ENCODE peak calls at places on chromosomes 3 and 15, in eight cellular contexts. D, V, M, J, Y, K, W and L are unnamed samples.

GRCh38 chr15:32041294-32041693 is 11.0 kb downstream of the CHRNA7 start:
- DNase-seq in D (no peak), V (no peak), M (no peak), J (no peak), Y (no peak), K (no peak), W (no peak), L (no peak)

GRCh38 chr15:37140531-37141053 is 40.2 kb upstream of the MEIS2 start:
- DNase-seq in D (no peak), V (no peak), M (no peak), J (no peak), Y (no peak), K (no peak), W (peak), L (no peak)

GRCh38 chr3:13019706-13020105 is 53.5 kb downstream of the IQSEC1 start:
- DNase-seq in D (no peak), V (no peak), M (no peak), J (peak), Y (peak), K (no peak), W (no peak), L (no peak)

GRCh38 chr15:77870195-77871065 is 207.1 kb downstream of the TBC1D2B start:
- DNase-seq in D (peak), V (peak), M (peak), J (peak), Y (peak), K (no peak), W (peak), L (peak)

GRCh38 chr3:186997061-186998054 is 67.0 kb downstream of the ST6GAL1 start:
- DNase-seq in D (no peak), V (no peak), M (no peak), J (no peak), Y (no peak), K (no peak), W (no peak), L (no peak)

GRCh38 chr3:59386165-59386564 is 336.3 kb upstream of the CFAP20DC start:
- DNase-seq in D (peak), V (no peak), M (no peak), J (no peak), Y (peak), K (no peak), W (no peak), L (no peak)

GRCh38 chr3:192122832-192123594 is 604.3 kb downstream of the FGF12 start:
- DNase-seq in D (no peak), V (no peak), M (no peak), J (no peak), Y (peak), K (no peak), W (no peak), L (no peak)

GRCh38 chr3:186180151-186180550 is 71.3 kb upstream of the ETV5 start:
- DNase-seq in D (no peak), V (no peak), M (no peak), J (no peak), Y (no peak), K (no peak), W (no peak), L (no peak)

GRCh38 chr15:44554934-44555723 is 18.2 kb downstream of the EIF3J start:
- DNase-seq in D (no peak), V (no peak), M (no peak), J (no peak), Y (no peak), K (no peak), W (no peak), L (no peak)

GRCh38 chr3:181712505-181713299 is 977 bp downstream of the SOX2 start:
- DNase-seq in D (peak), V (peak), M (no peak), J (peak), Y (peak), K (no peak), W (no peak), L (no peak)

GRCh38 chr3:16012086-16012485 is 162.4 kb upstream of the GALNT15 start:
- DNase-seq in D (no peak), V (no peak), M (peak), J (no peak), Y (peak), K (no peak), W (peak), L (no peak)

GRCh38 chr3:87997298-87997697 is 61.5 kb downstream of the CGGBP1 start:
- DNase-seq in D (no peak), V (no peak), M (no peak), J (no peak), Y (peak), K (no peak), W (peak), L (no peak)

GRCh38 chr3:160968731-160969130 is 136.4 kb downstream of the B3GALNT1 start:
- DNase-seq in D (no peak), V (no peak), M (no peak), J (no peak), Y (no peak), K (no peak), W (no peak), L (peak)

GRCh38 chr15:48119277-48119676 is 1.5 kb upstream of the SLC24A5 start:
- DNase-seq in D (no peak), V (no peak), M (no peak), J (no peak), Y (no peak), K (no peak), W (peak), L (no peak)

GRCh38 chr3:123949606-123950005 is 11.4 kb downstream of the CCDC14 start:
- DNase-seq in D (no peak), V (no peak), M (no peak), J (no peak), Y (no peak), K (no peak), W (peak), L (no peak)

GRCh38 chr3:11568503-11569155 is 75.1 kb downstream of the VGLL4 start:
- DNase-seq in D (peak), V (no peak), M (peak), J (peak), Y (peak), K (no peak), W (peak), L (peak)

GRCh38 chr3:127420825-127421224 is 133.0 kb upstream of the PRR20G start:
- DNase-seq in D (no peak), V (no peak), M (peak), J (peak), Y (no peak), K (no peak), W (no peak), L (no peak)

GRCh38 chr3:142987707-142988106 is 13.7 kb upstream of the U2SURP start:
- DNase-seq in D (no peak), V (no peak), M (no peak), J (no peak), Y (peak), K (no peak), W (peak), L (peak)

GRCh38 chr3:119302697-119303630 is 8.8 kb downstream of the ARHGAP31 start:
- DNase-seq in D (no peak), V (no peak), M (no peak), J (no peak), Y (peak), K (no peak), W (peak), L (no peak)

GRCh38 chr3:183427206-183428139 is 946 bp downstream of the MCF2L2 start:
- DNase-seq in D (no peak), V (no peak), M (no peak), J (no peak), Y (no peak), K (no peak), W (no peak), L (peak)

GRCh38 chr3:126523745-126524428 is at the start of gene CHST13:
- DNase-seq in D (peak), V (peak), M (peak), J (peak), Y (peak), K (no peak), W (peak), L (no peak)

GRCh38 chr3:126305427-126305826 is 51.8 kb downstream of the KLF15 start:
- DNase-seq in D (no peak), V (no peak), M (no peak), J (no peak), Y (no peak), K (no peak), W (no peak), L (no peak)

GRCh38 chr3:170563712-170564423 is 22.0 kb downstream of the SLC7A14 start:
- DNase-seq in D (no peak), V (no peak), M (peak), J (no peak), Y (peak), K (no peak), W (peak), L (peak)

GRCh38 chr15:94174399-94174802 is 57.0 kb upstream of the MCTP2 start:
- DNase-seq in D (peak), V (no peak), M (peak), J (no peak), Y (peak), K (no peak), W (no peak), L (no peak)

GRCh38 chr3:46861996-46862688 is 1.1 kb downstream of the MYL3 start:
- DNase-seq in D (no peak), V (no peak), M (no peak), J (peak), Y (no peak), K (no peak), W (no peak), L (no peak)

GRCh38 chr3:136545664-136546266 is 206.4 kb downstream of the STAG1 start:
- DNase-seq in D (no peak), V (no peak), M (no peak), J (no peak), Y (peak), K (no peak), W (peak), L (peak)

GRCh38 chr3:53820756-53821580 is 25.3 kb downstream of the CHDH start:
- DNase-seq in D (no peak), V (peak), M (no peak), J (peak), Y (no peak), K (no peak), W (peak), L (no peak)

GRCh38 chr3:138082085-138082991 is 33.1 kb downstream of the DZIP1L start:
- DNase-seq in D (peak), V (peak), M (peak), J (no peak), Y (peak), K (no peak), W (peak), L (no peak)